ENCODE peak calls at places on chromosomes 6 and 20, in seven cellular contexts. V is stimulated activated CD8-positive, alpha-beta memory T cell treated with anti-CD3 and anti-CD28 coated beads, Interleukin-15, amount 100 ng/mL, for 1 hour; W is activated CD4-positive, alpha-beta T cell treated with anti-CD3 and anti-CD28 coated beads, Interleukin-2, amount 50 U/mL, for 1 hour; E is natural killer cell treated with Interleukin-12 subunit alpha and Interleukin-12 subunit beta and Interleukin-15 and Interleukin-18, amount 100 ng/mL, for 72 hours; L is CD4-positive, CD25-positive, alpha-beta regulatory T cell; P is ACHN; B is astrocyte of the spinal cord. C is an unnamed sample.

GRCh38 chr6:105755885-105756284 is 330.3 kb upstream of the PRDM1 start:
- DNase-seq in B (no peak), L (no peak), V (no peak), W (no peak), P (no peak), E (no peak), C (no peak)

GRCh38 chr20:49882171-49882970 is 33.0 kb downstream of the SPATA2 start:
- DNase-seq in W (no peak), B (no peak), V (no peak), L (no peak), P (no peak), E (peak), C (no peak)

GRCh38 chr6:7156666-7157278 is 49.0 kb downstream of the RREB1 start:
- DNase-seq in W (no peak), B (peak), V (no peak), L (no peak), P (no peak), E (no peak), C (no peak)

GRCh38 chr20:50690979-50691584 is at the start of gene RIPOR3:
- DNase-seq in E (peak), L (no peak), W (no peak), V (no peak), P (no peak), B (peak), C (no peak)

GRCh38 chr6:156686429-156686939 is 90.7 kb upstream of the ARID1B start:
- DNase-seq in P (peak), L (peak), W (no peak), V (peak), B (peak), E (no peak), C (peak)

GRCh38 chr20:38855356-38855755 is 49.9 kb downstream of the PPP1R16B start:
- DNase-seq in W (no peak), P (no peak), L (no peak), V (no peak), E (no peak), B (no peak), C (no peak)

GRCh38 chr20:34891166-34892062 is 15.0 kb downstream of the ACSS2 start:
- DNase-seq in E (no peak), L (peak), W (no peak), B (peak), P (no peak), V (no peak), C (no peak)

GRCh38 chr6:163709255-163709654 is 294.7 kb downstream of the QKI start:
- DNase-seq in L (no peak), B (no peak), P (no peak), E (no peak), V (no peak), W (no peak), C (no peak)

GRCh38 chr6:128494440-128494839 is 26.0 kb downstream of the PTPRK start:
- DNase-seq in L (no peak), E (no peak), B (no peak), P (no peak), W (no peak), V (no peak), C (no peak)

GRCh38 chr6:39791850-39792500 is at the start of gene DAAM2:
- DNase-seq in W (no peak), L (no peak), V (no peak), E (no peak), B (peak), P (no peak), C (no peak)

GRCh38 chr20:57266251-57267157 is at the start of gene BMP7:
- DNase-seq in E (no peak), L (no peak), W (no peak), P (no peak), B (peak), V (no peak), C (peak)

GRCh38 chr20:64095927-64096326 is 11.4 kb downstream of the NPBWR2 start:
- DNase-seq in B (no peak), L (no peak), P (no peak), E (no peak), W (no peak), V (no peak), C (no peak)

GRCh38 chr6:82144007-82144851 is 103.3 kb downstream of the IBTK start:
- DNase-seq in E (no peak), W (no peak), L (no peak), P (peak), V (no peak), B (peak), C (peak)

GRCh38 chr20:38970302-38970701 is 8.2 kb downstream of the DHX35 start:
- DNase-seq in V (no peak), B (peak), W (no peak), L (no peak), P (peak), E (no peak), C (no peak)

GRCh38 chr6:100512203-100512862 is 47.6 kb upstream of the SIM1 start:
- DNase-seq in L (no peak), P (peak), V (no peak), B (peak), E (no peak), W (no peak), C (no peak)

GRCh38 chr6:163645560-163645959 is 231.0 kb downstream of the QKI start:
- DNase-seq in E (no peak), W (no peak), P (no peak), V (no peak), B (no peak), L (no peak), C (no peak)

GRCh38 chr6:2940010-2940850 is 31.1 kb downstream of the SERPINB6 start:
- DNase-seq in V (peak), W (peak), L (peak), E (peak), P (no peak), B (no peak), C (no peak)

GRCh38 chr20:63411151-63411897 is 50.2 kb upstream of the CHRNA4 start:
- DNase-seq in L (no peak), B (no peak), P (no peak), V (no peak), E (no peak), W (no peak), C (no peak)

GRCh38 chr6:29376003-29376402 is 912 bp upstream of the OR12D3 start:
- DNase-seq in B (no peak), W (no peak), L (no peak), E (no peak), P (peak), V (no peak), C (no peak)

GRCh38 chr6:16179970-16180431 is 51.1 kb downstream of the MYLIP start:
- DNase-seq in L (peak), V (no peak), W (peak), B (no peak), E (no peak), P (no peak), C (no peak)

GRCh38 chr6:33631971-33632585 is 11.0 kb downstream of the ITPR3 start:
- DNase-seq in V (no peak), W (no peak), B (no peak), E (no peak), L (no peak), P (no peak), C (no peak)

GRCh38 chr20:17374086-17374485 is 147.2 kb downstream of the PCSK2 start:
- DNase-seq in E (no peak), L (no peak), B (no peak), P (no peak), W (no peak), V (no peak), C (no peak)